ENCODE peak calls at places on chromosome 2, in nine cellular contexts. A, N, J, U, G, E, R, H and Y are unnamed samples.

GRCh38 chr2:64978514-64979268 is 10.5 kb upstream of the SLC1A4 start:
- DNase-seq in A (no peak), N (no peak), J (no peak), U (no peak), G (no peak), E (no peak), R (peak; percentile 41), H (peak; percentile 70), Y (no peak)

GRCh38 chr2:24451805-24452498 is 39.1 kb upstream of the NCOA1 start:
- DNase-seq in A (no peak), N (no peak), J (no peak), U (no peak), G (no peak), E (no peak), R (no peak), H (no peak), Y (no peak)

GRCh38 chr2:224882291-224883171 is 159.7 kb downstream of the DOCK10 start:
- DNase-seq in A (no peak), N (no peak), J (no peak), U (no peak), G (no peak), E (no peak), R (no peak), H (peak; percentile 97), Y (no peak)

GRCh38 chr2:9983413-9984216 is 32.1 kb downstream of the GRHL1 start:
- DNase-seq in A (no peak), N (peak; percentile 31), J (no peak), U (no peak), G (no peak), E (no peak), R (no peak), H (peak; percentile 52), Y (no peak)

GRCh38 chr2:5695641-5696350 is 3.6 kb downstream of the SOX11 start:
- DNase-seq in A (peak; percentile 30), N (peak; percentile 89), J (no peak), U (no peak), G (peak; percentile 60), E (no peak), R (peak; percentile 76), H (peak; percentile 30), Y (no peak)

GRCh38 chr2:61722800-61723199 is 131.1 kb downstream of the FAM161A start:
- DNase-seq in A (no peak), N (no peak), J (no peak), U (no peak), G (no peak), E (no peak), R (no peak), H (no peak), Y (no peak)

GRCh38 chr2:201523506-201523905 is 72.0 kb downstream of the STRADB start:
- DNase-seq in A (no peak), N (no peak), J (no peak), U (no peak), G (no peak), E (no peak), R (no peak), H (peak; percentile 31), Y (no peak)

GRCh38 chr2:55159752-55160151 is 72.3 kb downstream of the CLHC1 start:
- DNase-seq in A (no peak), N (no peak), J (no peak), U (no peak), G (no peak), E (no peak), R (no peak), H (no peak), Y (no peak)

GRCh38 chr2:25740810-25741381 is 67.5 kb upstream of the DTNB start:
- DNase-seq in A (no peak), N (peak; percentile 82), J (no peak), U (no peak), G (no peak), E (no peak), R (no peak), H (no peak), Y (no peak)

GRCh38 chr2:142918624-142919023 is 41.2 kb downstream of the KYNU start:
- DNase-seq in A (no peak), N (no peak), J (no peak), U (no peak), G (no peak), E (no peak), R (no peak), H (peak; percentile 6), Y (no peak)

GRCh38 chr2:226426292-226426736 is 373.3 kb downstream of the IRS1 start:
- DNase-seq in A (no peak), N (no peak), J (no peak), U (no peak), G (no peak), E (no peak), R (no peak), H (peak; percentile 90), Y (no peak)

GRCh38 chr2:10918661-10919414 is 7.1 kb downstream of the KCNF1 start:
- DNase-seq in A (no peak), N (peak; percentile 41), J (no peak), U (no peak), G (no peak), E (no peak), R (no peak), H (no peak), Y (no peak)

GRCh38 chr2:26691881-26692813 is at the start of gene KCNK3:
- DNase-seq in A (peak; percentile 46), N (peak; percentile 91), J (peak; percentile 79), U (no peak), G (peak; percentile 86), E (peak; percentile 13), R (no peak), H (peak; percentile 77), Y (peak; percentile 18)

GRCh38 chr2:233088598-233089345 is 28.6 kb downstream of the INPP5D start:
- DNase-seq in A (no peak), N (no peak), J (no peak), U (no peak), G (no peak), E (no peak), R (no peak), H (no peak), Y (no peak)

GRCh38 chr2:10216677-10217498 is 85.8 kb upstream of the HPCAL1 start:
- DNase-seq in A (no peak), N (no peak), J (no peak), U (no peak), G (no peak), E (no peak), R (no peak), H (no peak), Y (no peak)

GRCh38 chr2:210128961-210129360 is 42.2 kb downstream of the KANSL1L start:
- DNase-seq in A (no peak), N (no peak), J (no peak), U (no peak), G (peak; percentile 9), E (no peak), R (no peak), H (no peak), Y (no peak)

GRCh38 chr2:112848833-112849232 is 12.3 kb upstream of the IL1B start:
- DNase-seq in A (no peak), N (peak; percentile 71), J (no peak), U (no peak), G (no peak), E (no peak), R (no peak), H (no peak), Y (no peak)

GRCh38 chr2:224098473-224098872 is 59.4 kb upstream of the SERPINE2 start:
- DNase-seq in A (no peak), N (no peak), J (no peak), U (no peak), G (no peak), E (no peak), R (no peak), H (no peak), Y (no peak)

GRCh38 chr2:234444888-234445287 is 52.0 kb downstream of the ARL4C start:
- DNase-seq in A (no peak), N (peak; percentile 10), J (peak; percentile 28), U (no peak), G (no peak), E (peak; percentile 31), R (no peak), H (peak; percentile 93), Y (peak; percentile 29)

GRCh38 chr2:28161466-28161865 is 231.2 kb upstream of the FOSL2 start:
- DNase-seq in A (no peak), N (no peak), J (no peak), U (no peak), G (no peak), E (no peak), R (no peak), H (peak; percentile 72), Y (no peak)

GRCh38 chr2:230849633-230850357 is 14.9 kb upstream of the ITM2C start:
- DNase-seq in A (no peak), N (peak; percentile 97), J (peak; percentile 81), U (peak; percentile 38), G (peak; percentile 43), E (peak; percentile 70), R (peak; percentile 64), H (peak; percentile 30), Y (no peak)

GRCh38 chr2:227007940-227008339 is 156.1 kb downstream of the COL4A4 start:
- DNase-seq in A (no peak), N (no peak), J (no peak), U (no peak), G (no peak), E (no peak), R (no peak), H (no peak), Y (no peak)